ENCODE peak calls at places on chromosomes 12 and 14, in five cellular contexts. One of them, this sample, is unnamed. For H3K4me1, the result is how much of the 10 kb centered on the place peaks cover.

GRCh38 chr14:65880507-65880906 is 468.0 kb downstream of the FUT8 start:
- DNase-seq in mammary epithelial cell: no peak
- DNase-seq in fibroblast of lung: no peak
- DNase-seq in OCI-LY7: no peak
- DNase-seq in GM23248: peak
- DNase-seq in this sample: no peak

GRCh38 chr14:72812292-72812851 is 81.5 kb downstream of the DPF3 start:
- DNase-seq in mammary epithelial cell: peak
- DNase-seq in GM23248: no peak
- DNase-seq in OCI-LY7: no peak
- DNase-seq in fibroblast of lung: no peak
- DNase-seq in this sample: peak

GRCh38 chr14:54253195-54253947 is 143.4 kb upstream of the CDKN3 start:
- DNase-seq in fibroblast of lung: peak
- DNase-seq in mammary epithelial cell: peak
- DNase-seq in GM23248: peak
- DNase-seq in OCI-LY7: no peak
- DNase-seq in this sample: peak

GRCh38 chr12:127035011-127035879 is 1231.7 kb upstream of the TMEM132C start:
- DNase-seq in fibroblast of lung: no peak
- DNase-seq in mammary epithelial cell: no peak
- DNase-seq in OCI-LY7: no peak
- DNase-seq in GM23248: peak
- DNase-seq in this sample: peak

GRCh38 chr14:61774861-61775260 is 12.6 kb downstream of the SNAPC1 start:
- DNase-seq in GM23248: no peak
- DNase-seq in mammary epithelial cell: no peak
- DNase-seq in OCI-LY7: no peak
- DNase-seq in fibroblast of lung: no peak
- DNase-seq in this sample: no peak

GRCh38 chr14:91202234-91202974 is 42.1 kb downstream of the GPR68 start:
- DNase-seq in GM23248: peak
- DNase-seq in OCI-LY7: no peak
- DNase-seq in fibroblast of lung: no peak
- DNase-seq in mammary epithelial cell: no peak
- DNase-seq in this sample: no peak

GRCh38 chr14:20684662-20685456 is 499 bp downstream of the RNASE4 start:
- DNase-seq in GM23248: peak
- DNase-seq in OCI-LY7: no peak
- DNase-seq in fibroblast of lung: peak
- DNase-seq in mammary epithelial cell: peak
- DNase-seq in this sample: peak

GRCh38 chr14:75711134-75711795 is 50.2 kb downstream of the TTLL5 start:
- DNase-seq in OCI-LY7: peak
- DNase-seq in mammary epithelial cell: peak
- DNase-seq in GM23248: peak
- DNase-seq in fibroblast of lung: peak
- DNase-seq in this sample: no peak

GRCh38 chr14:94269156-94269555 is 23.9 kb downstream of the SERPINA10 start:
- DNase-seq in mammary epithelial cell: peak
- DNase-seq in fibroblast of lung: no peak
- DNase-seq in OCI-LY7: no peak
- DNase-seq in GM23248: no peak
- DNase-seq in this sample: no peak

GRCh38 chr12:480831-481230 is 21.1 kb downstream of the B4GALNT3 start:
- DNase-seq in mammary epithelial cell: no peak
- DNase-seq in GM23248: peak
- DNase-seq in fibroblast of lung: peak
- DNase-seq in OCI-LY7: no peak
- DNase-seq in this sample: no peak

GRCh38 chr12:65372574-65372973 is 94.1 kb downstream of the MSRB3 start:
- DNase-seq in fibroblast of lung: peak
- DNase-seq in GM23248: no peak
- DNase-seq in mammary epithelial cell: no peak
- DNase-seq in OCI-LY7: no peak
- DNase-seq in this sample: no peak

GRCh38 chr14:104431929-104432541 is 147.5 kb upstream of the C14orf180 start:
- DNase-seq in fibroblast of lung: no peak
- DNase-seq in OCI-LY7: no peak
- DNase-seq in mammary epithelial cell: no peak
- DNase-seq in GM23248: no peak
- DNase-seq in this sample: no peak

GRCh38 chr12:104250366-104251125 is 35.0 kb downstream of the TXNRD1 start:
- DNase-seq in GM23248: peak
- DNase-seq in mammary epithelial cell: peak
- DNase-seq in OCI-LY7: no peak
- DNase-seq in fibroblast of lung: no peak
- DNase-seq in this sample: no peak

GRCh38 chr14:90532826-90533525 is 136.1 kb downstream of the CALM1 start:
- DNase-seq in OCI-LY7: no peak
- DNase-seq in mammary epithelial cell: no peak
- DNase-seq in fibroblast of lung: no peak
- DNase-seq in GM23248: no peak
- DNase-seq in this sample: no peak

GRCh38 chr12:45729233-45730115 is at the start of gene ARID2:
- DNase-seq in GM23248: peak
- DNase-seq in mammary epithelial cell: peak
- DNase-seq in OCI-LY7: peak
- DNase-seq in fibroblast of lung: peak
- DNase-seq in this sample: peak

GRCh38 chr14:53338192-53338591 is 185.1 kb upstream of the DDHD1 start:
- DNase-seq in OCI-LY7: no peak
- DNase-seq in fibroblast of lung: peak
- DNase-seq in mammary epithelial cell: no peak
- DNase-seq in GM23248: peak
- DNase-seq in this sample: peak

GRCh38 chr14:89507521-89507920 is 90.5 kb upstream of the FOXN3 start:
- DNase-seq in fibroblast of lung: peak
- DNase-seq in mammary epithelial cell: peak
- DNase-seq in GM23248: peak
- DNase-seq in OCI-LY7: no peak
- DNase-seq in this sample: peak

GRCh38 chr12:93785262-93786010 is 108.3 kb downstream of the CRADD start:
- DNase-seq in mammary epithelial cell: peak
- DNase-seq in fibroblast of lung: peak
- DNase-seq in OCI-LY7: no peak
- DNase-seq in GM23248: peak
- DNase-seq in this sample: peak

GRCh38 chr14:22836301-22837058 is at the start of gene MMP14:
- DNase-seq in OCI-LY7: no peak
- DNase-seq in mammary epithelial cell: peak
- DNase-seq in GM23248: peak
- DNase-seq in fibroblast of lung: peak
- DNase-seq in this sample: peak

GRCh38 chr12:112932485-112933151 is 5.7 kb upstream of the OAS3 start:
- DNase-seq in mammary epithelial cell: no peak
- DNase-seq in GM23248: no peak
- DNase-seq in OCI-LY7: no peak
- DNase-seq in fibroblast of lung: no peak
- DNase-seq in this sample: no peak

GRCh38 chr12:53725824-53726223 is 1.4 kb downstream of the CALCOCO1 start:
- DNase-seq in fibroblast of lung: no peak
- DNase-seq in mammary epithelial cell: no peak
- DNase-seq in GM23248: peak
- DNase-seq in OCI-LY7: no peak
- DNase-seq in this sample: no peak

GRCh38 chr12:53728206-53728605 is 954 bp upstream of the CALCOCO1 start:
- DNase-seq in OCI-LY7: no peak
- DNase-seq in GM23248: no peak
- DNase-seq in fibroblast of lung: no peak
- DNase-seq in mammary epithelial cell: no peak
- DNase-seq in this sample: no peak

GRCh38 chr12:53727310-53728041 is at the start of gene CALCOCO1:
- DNase-seq in OCI-LY7: peak
- DNase-seq in mammary epithelial cell: peak
- DNase-seq in GM23248: peak
- DNase-seq in fibroblast of lung: peak
- DNase-seq in this sample: peak

GRCh38 chr12:53726946-53727309 is 324 bp downstream of the CALCOCO1 start:
- DNase-seq in GM23248: peak
- DNase-seq in fibroblast of lung: peak
- DNase-seq in OCI-LY7: no peak
- DNase-seq in mammary epithelial cell: peak
- DNase-seq in this sample: no peak

DNA sequence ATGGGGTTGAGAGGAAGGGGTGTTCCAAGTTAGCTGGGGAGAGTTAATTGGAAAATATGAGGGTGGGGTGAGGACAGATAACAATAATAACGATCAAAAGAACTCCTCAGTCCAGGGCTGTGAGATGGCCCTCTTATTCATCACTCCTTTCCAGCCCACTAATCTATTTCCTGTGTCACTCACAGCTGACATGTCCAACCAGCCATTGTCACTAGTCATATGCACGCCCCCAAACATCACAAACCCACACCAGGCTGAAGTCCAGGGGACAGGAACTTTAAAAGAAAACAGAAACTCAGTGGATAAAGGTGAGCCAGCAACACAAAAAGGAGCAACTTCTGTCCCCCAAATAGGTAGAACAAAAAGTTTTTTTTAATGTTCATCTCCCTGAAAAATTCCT is 910 bp downstream of the CALCOCO1 start:
- DNase-seq in mammary epithelial cell: peak
- DNase-seq in GM23248: peak
- DNase-seq in fibroblast of lung: no peak
- DNase-seq in OCI-LY7: peak
- DNase-seq in this sample: no peak
- H3K4me2 ChIP-seq in mammary epithelial cell: peak
- H3K4me2 ChIP-seq in GM23248: peak
- H3K4me2 ChIP-seq in fibroblast of lung: peak
- H3K4me2 ChIP-seq in OCI-LY7: peak
- H3K4me2 ChIP-seq in this sample: peak

DNA sequence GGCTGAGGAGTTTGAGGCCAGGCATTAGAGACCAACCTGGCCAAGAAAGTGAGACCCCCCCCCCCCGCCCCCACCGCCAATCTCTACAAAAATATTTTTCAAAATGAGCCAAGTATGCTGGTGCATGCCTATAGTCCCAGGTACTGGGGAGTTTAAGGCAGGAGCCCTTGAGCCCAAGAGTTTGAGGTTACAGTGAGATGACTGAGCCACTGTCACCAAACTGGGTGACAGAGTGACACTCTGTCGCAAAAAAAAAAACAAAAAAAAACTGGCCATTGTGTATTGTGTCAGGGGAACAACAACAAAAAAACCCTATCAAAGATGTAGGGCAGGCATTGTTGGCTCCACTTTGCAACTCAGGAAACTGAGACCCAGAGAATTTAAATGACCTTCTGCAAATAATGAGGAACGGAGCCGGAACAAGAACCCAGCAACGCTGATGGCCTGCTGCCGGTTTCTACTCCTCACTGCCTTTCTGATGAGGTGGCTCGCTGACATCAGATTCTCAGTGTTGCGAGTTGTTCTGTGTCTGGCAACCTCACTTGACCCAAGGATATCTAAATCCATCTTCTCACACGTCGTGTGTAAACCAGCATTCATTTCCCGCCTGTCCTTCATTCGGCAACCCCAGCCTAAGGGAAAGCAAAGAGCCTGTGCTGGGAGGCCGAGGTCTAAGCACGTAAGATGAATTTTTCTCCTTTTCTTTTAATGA is 195.2 kb upstream of the CRY1 start:
- DNase-seq in GM23248: no peak
- DNase-seq in OCI-LY7: no peak
- DNase-seq in fibroblast of lung: no peak
- DNase-seq in mammary epithelial cell: no peak
- DNase-seq in this sample: peak
- H3K4me1 ChIP-seq in GM23248: under half
- H3K4me1 ChIP-seq in OCI-LY7: under half
- H3K4me1 ChIP-seq in fibroblast of lung: under half
- H3K4me1 ChIP-seq in mammary epithelial cell: under half
- H3K4me1 ChIP-seq in this sample: under half

GRCh38 chr14:71168564-71168963 is 261.3 kb downstream of the PCNX1 start:
- DNase-seq in mammary epithelial cell: no peak
- DNase-seq in fibroblast of lung: no peak
- DNase-seq in OCI-LY7: no peak
- DNase-seq in GM23248: no peak
- DNase-seq in this sample: no peak
- H2AFZ ChIP-seq in mammary epithelial cell: no peak
- H2AFZ ChIP-seq in fibroblast of lung: no peak
- H2AFZ ChIP-seq in OCI-LY7: no peak
- H2AFZ ChIP-seq in GM23248: no peak
- H2AFZ ChIP-seq in this sample: no peak

GRCh38 chr12:132838464-132839080 is 9.9 kb upstream of the GOLGA3 start:
- DNase-seq in OCI-LY7: no peak
- DNase-seq in mammary epithelial cell: no peak
- DNase-seq in GM23248: no peak
- DNase-seq in fibroblast of lung: no peak
- DNase-seq in this sample: no peak
- H3K4me2 ChIP-seq in OCI-LY7: no peak
- H3K4me2 ChIP-seq in mammary epithelial cell: no peak
- H3K4me2 ChIP-seq in GM23248: no peak
- H3K4me2 ChIP-seq in fibroblast of lung: no peak
- H3K4me2 ChIP-seq in this sample: no peak

GRCh38 chr14:95468416-95469133 is 47.9 kb downstream of the SYNE3 start:
- DNase-seq in GM23248: no peak
- DNase-seq in mammary epithelial cell: no peak
- DNase-seq in OCI-LY7: no peak
- DNase-seq in fibroblast of lung: no peak
- DNase-seq in this sample: peak

GRCh38 chr14:95467657-95468056 is 48.8 kb downstream of the SYNE3 start:
- DNase-seq in fibroblast of lung: no peak
- DNase-seq in GM23248: no peak
- DNase-seq in mammary epithelial cell: no peak
- DNase-seq in OCI-LY7: no peak
- DNase-seq in this sample: no peak

GRCh38 chr14:95467232-95467631 is 49.2 kb downstream of the SYNE3 start:
- DNase-seq in GM23248: no peak
- DNase-seq in mammary epithelial cell: no peak
- DNase-seq in OCI-LY7: no peak
- DNase-seq in fibroblast of lung: no peak
- DNase-seq in this sample: no peak

GRCh38 chr14:95470942-95471499 is 45.4 kb downstream of the SYNE3 start:
- DNase-seq in GM23248: no peak
- DNase-seq in mammary epithelial cell: no peak
- DNase-seq in fibroblast of lung: no peak
- DNase-seq in OCI-LY7: no peak
- DNase-seq in this sample: peak

DNA sequence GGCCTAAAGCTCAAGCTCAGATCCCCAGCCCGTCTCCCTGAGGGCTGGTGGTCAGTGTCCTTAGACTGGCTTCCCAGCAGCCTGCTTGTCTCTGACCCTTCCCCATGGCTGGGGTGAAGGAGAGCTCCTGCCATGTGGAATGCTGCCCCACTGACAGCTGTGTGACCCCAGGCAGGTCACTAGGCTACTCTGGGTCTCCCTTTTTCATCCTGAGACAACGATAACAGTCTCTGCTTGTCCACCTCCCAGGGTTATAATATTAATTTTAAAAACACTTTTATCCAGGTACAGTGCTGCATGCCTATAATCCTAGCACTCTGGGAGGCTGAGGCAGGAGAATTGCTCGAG is 47.3 kb downstream of the SYNE3 start:
- DNase-seq in fibroblast of lung: no peak
- DNase-seq in mammary epithelial cell: no peak
- DNase-seq in OCI-LY7: no peak
- DNase-seq in GM23248: no peak
- DNase-seq in this sample: no peak
- H3K4me1 ChIP-seq in fibroblast of lung: under half
- H3K4me1 ChIP-seq in mammary epithelial cell: under half
- H3K4me1 ChIP-seq in OCI-LY7: under half
- H3K4me1 ChIP-seq in GM23248: under half
- H3K4me1 ChIP-seq in this sample: under half

This sample was measured in trophoblast cell.